ENCODE peak calls at places on chromosome 17, in four cellular contexts. M is BE2C, T is left lung, A is colonic mucosa. H is an unnamed sample.

GRCh38 chr17:42456223-42457106 is 2.2 kb upstream of the ATP6V0A1 start:
- DNase-seq in M (no peak), T (no peak), A (no peak), H (no peak)

GRCh38 chr17:21199856-21200255 is 14.1 kb downstream of the TMEM11 start:
- DNase-seq in M (no peak), T (no peak), A (no peak), H (no peak)

GRCh38 chr17:50352072-50352692 is 6.3 kb downstream of the XYLT2 start:
- DNase-seq in M (peak), T (no peak), A (no peak), H (no peak)

GRCh38 chr17:33494156-33494555 is 201.1 kb upstream of the ASIC2 start:
- DNase-seq in M (no peak), T (no peak), A (no peak), H (no peak)

GRCh38 chr17:30091771-30092170 is 24.8 kb upstream of the NSRP1 start:
- DNase-seq in M (no peak), T (no peak), A (no peak), H (no peak)

GRCh38 chr17:3818786-3819185 is 17.8 kb upstream of the ITGAE start:
- DNase-seq in M (no peak), T (no peak), A (no peak), H (no peak)

GRCh38 chr17:1486802-1487695 is 5.4 kb downstream of the MYO1C start:
- DNase-seq in M (no peak), T (peak), A (peak), H (peak)

GRCh38 chr17:79192503-79193500 is 118.2 kb downstream of the ENGASE start:
- DNase-seq in M (no peak), T (no peak), A (no peak), H (peak)

GRCh38 chr17:73798111-73798748 is 154.0 kb upstream of the SDK2 start:
- DNase-seq in M (no peak), T (no peak), A (peak), H (no peak)

GRCh38 chr17:36856169-36856568 is 81.1 kb upstream of the LHX1 start:
- DNase-seq in M (no peak), T (no peak), A (no peak), H (no peak)

GRCh38 chr17:64736804-64737492 is 74.8 kb upstream of the SMURF2 start:
- DNase-seq in M (peak), T (no peak), A (peak), H (peak)

GRCh38 chr17:27430882-27431491 is 25.3 kb upstream of the KSR1 start:
- DNase-seq in M (peak), T (peak), A (peak), H (no peak)

GRCh38 chr17:17919169-17920107 is 52.8 kb downstream of the TOM1L2 start:
- DNase-seq in M (peak), T (peak), A (peak), H (peak)

GRCh38 chr17:38601539-38602351 is 4.0 kb downstream of the SRCIN1 start:
- DNase-seq in M (peak), T (no peak), A (peak), H (no peak)

GRCh38 chr17:51260960-51261958 is 913 bp downstream of the UTP18 start:
- DNase-seq in M (peak), T (peak), A (peak), H (peak)

GRCh38 chr17:47221154-47221553 is 12.0 kb downstream of the MYL4 start:
- DNase-seq in M (no peak), T (no peak), A (no peak), H (no peak)

GRCh38 chr17:40309938-40310510 is 1.0 kb downstream of the RARA start:
- DNase-seq in M (peak), T (peak), A (peak), H (no peak)

GRCh38 chr17:65173284-65173793 is 36.2 kb downstream of the RGS9 start:
- DNase-seq in M (peak), T (no peak), A (peak), H (peak)

GRCh38 chr17:72826602-72827001 is 265.9 kb downstream of the SLC39A11 start:
- DNase-seq in M (no peak), T (no peak), A (no peak), H (no peak)

GRCh38 chr17:78366109-78366848 is 6.4 kb upstream of the SOCS3 start:
- DNase-seq in M (peak), T (no peak), A (no peak), H (no peak)

GRCh38 chr17:76497979-76498885 is 3.0 kb downstream of the RHBDF2 start:
- DNase-seq in M (peak), T (peak), A (peak), H (no peak)

DNA sequence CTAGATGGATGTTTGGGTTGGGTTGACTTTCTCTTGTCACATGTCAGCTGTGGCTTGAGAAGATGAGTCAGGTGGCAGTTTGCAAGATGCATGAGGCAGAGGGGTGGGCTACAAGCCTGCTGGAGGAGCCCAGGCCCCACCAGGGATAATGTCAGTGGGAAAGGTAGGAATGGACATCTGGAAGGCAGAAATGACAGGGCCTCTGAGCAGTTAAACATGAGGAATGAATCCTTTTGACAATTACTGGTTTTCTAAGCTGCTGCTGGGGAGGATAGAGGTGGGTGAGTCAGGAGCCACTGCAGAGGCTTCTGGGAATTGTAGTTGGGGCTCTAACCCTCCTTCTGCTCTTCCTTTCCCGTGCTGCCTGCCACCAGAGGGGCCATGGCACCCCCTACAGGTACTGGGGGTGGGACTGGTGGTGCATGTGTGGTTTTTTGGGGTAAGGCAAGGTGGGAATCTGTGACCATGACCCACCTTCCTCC is 15.7 kb downstream of the SLC52A1 start:
- DNase-seq in M (no peak), T (no peak), A (no peak), H (no peak)
- TF ChIP-seq CTCF in M (peak), T (no peak), A (no peak), H (no peak)

GRCh38 chr17:81207610-81208581 is 14.9 kb downstream of the CEP131 start:
- DNase-seq in M (peak), T (no peak), A (no peak), H (no peak)
- TF ChIP-seq CTCF in M (no peak), T (no peak), A (no peak), H (no peak)

DNA sequence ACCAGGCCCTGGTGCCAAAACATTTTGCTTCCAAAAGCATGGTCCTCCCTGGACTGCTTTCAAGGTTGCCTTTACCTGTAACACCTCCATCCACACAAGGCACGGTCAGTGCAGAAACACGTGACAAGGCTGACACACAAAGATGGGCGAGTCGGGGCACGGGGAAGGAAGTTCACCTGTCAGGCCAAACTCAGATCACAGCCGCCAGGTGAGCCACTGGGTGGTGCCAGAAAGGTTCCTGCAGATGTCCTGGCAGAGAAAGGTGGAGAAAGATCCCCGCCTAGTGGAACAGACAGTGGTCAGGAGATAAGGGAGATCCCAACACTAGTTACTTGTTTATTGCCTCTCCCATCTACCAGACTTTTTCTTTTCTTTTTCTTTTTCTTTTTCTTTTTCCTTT is 155.3 kb downstream of the AIPL1 start:
- DNase-seq in M (no peak), T (no peak), A (peak), H (no peak)
- TF ChIP-seq CTCF in M (no peak), T (no peak), A (peak), H (no peak)

GRCh38 chr17:57608369-57609124 is 136.6 kb downstream of the CCDC182 start:
- DNase-seq in M (no peak), T (no peak), A (no peak), H (no peak)
- TF ChIP-seq CTCF in M (no peak), T (no peak), A (no peak), H (no peak)

DNA sequence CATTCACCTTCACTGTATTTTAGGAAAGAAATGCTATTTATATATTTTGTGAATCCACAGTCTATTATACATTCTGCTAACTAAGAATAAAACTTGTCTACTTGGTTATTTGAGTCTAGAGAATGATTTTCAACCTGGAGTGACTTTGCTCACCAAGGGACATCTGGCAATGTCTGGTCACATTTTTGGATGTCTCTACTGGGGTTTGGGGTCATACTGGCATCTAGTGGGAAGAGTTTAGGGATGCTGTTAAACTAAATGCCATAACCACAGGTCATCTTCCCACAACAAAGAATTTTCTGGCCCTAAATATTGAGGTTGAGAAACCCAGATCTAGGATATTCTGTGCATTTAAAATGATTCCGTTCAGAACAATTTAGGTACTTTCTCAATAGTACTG is 26.0 kb downstream of the KCNJ16 start:
- DNase-seq in M (no peak), T (no peak), A (no peak), H (no peak)
- TF ChIP-seq CTCF in M (no peak), T (no peak), A (no peak), H (no peak)

GRCh38 chr17:68705331-68706166 is 104.4 kb upstream of the FAM20A start:
- DNase-seq in M (no peak), T (no peak), A (no peak), H (no peak)
- TF ChIP-seq CTCF in M (no peak), T (no peak), A (no peak), H (no peak)

GRCh38 chr17:7326186-7326585 is 2.9 kb downstream of the NEURL4 start:
- DNase-seq in M (no peak), T (no peak), A (no peak), H (no peak)

GRCh38 chr17:7325031-7325528 is 4.1 kb downstream of the NEURL4 start:
- DNase-seq in M (no peak), T (no peak), A (no peak), H (no peak)

GRCh38 chr17:7323731-7324437 is 5.3 kb downstream of the NEURL4 start:
- DNase-seq in M (peak), T (no peak), A (peak), H (peak)

GRCh38 chr17:7322520-7323194 is 6.5 kb downstream of the NEURL4 start:
- DNase-seq in M (no peak), T (no peak), A (no peak), H (no peak)

DNA sequence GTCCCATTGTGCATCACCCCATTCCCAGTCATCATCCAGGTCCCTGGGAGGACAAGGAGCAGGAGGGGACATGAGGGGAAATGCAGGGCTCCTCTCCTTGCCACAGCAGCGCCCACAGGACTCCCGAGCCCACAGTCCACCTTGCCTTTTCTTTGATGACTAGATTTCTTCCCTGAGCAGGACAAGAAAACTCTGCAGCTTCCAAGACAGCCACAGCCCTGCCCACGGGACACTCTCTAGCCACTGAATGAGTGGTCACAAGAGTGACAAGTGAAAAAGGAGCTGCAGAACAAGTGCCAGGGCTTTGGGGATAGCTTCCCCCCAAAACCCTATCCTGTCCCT is 4.7 kb downstream of the NEURL4 start:
- DNase-seq in M (no peak), T (no peak), A (no peak), H (no peak)
- TF ChIP-seq CTCF in M (no peak), T (no peak), A (no peak), H (peak)

GRCh38 chr17:60371416-60371815 is 20.5 kb downstream of the USP32 start:
- DNase-seq in M (no peak), T (no peak), A (no peak), H (no peak)

GRCh38 chr17:60369727-60370126 is 22.2 kb downstream of the USP32 start:
- DNase-seq in M (no peak), T (no peak), A (no peak), H (no peak)

GRCh38 chr17:60371818-60372510 is 20.0 kb downstream of the USP32 start:
- DNase-seq in M (no peak), T (no peak), A (no peak), H (no peak)

GRCh38 chr17:60372790-60373483 is 19.0 kb downstream of the USP32 start:
- DNase-seq in M (no peak), T (no peak), A (no peak), H (no peak)
- TF ChIP-seq CTCF in M (no peak), T (no peak), A (no peak), H (no peak)

H was measured in natural killer cell.